ENCODE peak calls at places on chromosomes 3 and 15, in eight cellular contexts. F is epithelial cell of esophagus; Z is ascending aorta; X is CD4-positive, alpha-beta T cell; Y is GM20000; J is bronchial epithelial cell; A is ovary; B is cardiac fibroblast. V is an unnamed sample.

GRCh38 chr15:40951764-40952163 is 1.5 kb upstream of the CHAC1 start:
- DNase-seq in F (no peak), Z (no peak), X (no peak), Y (no peak), J (no peak), A (no peak), B (no peak), V (no peak)

GRCh38 chr15:60917469-60918130 is 311.5 kb downstream of the RORA start:
- DNase-seq in F (no peak), Z (no peak), X (no peak), Y (no peak), J (no peak), A (peak; percentile 72), B (peak; percentile 53), V (peak; percentile 90)

GRCh38 chr15:40477703-40478269 is 7.0 kb downstream of the CHST14 start:
- DNase-seq in F (peak; percentile 75), Z (no peak), X (no peak), Y (no peak), J (peak; percentile 46), A (no peak), B (no peak), V (no peak)

GRCh38 chr3:188682316-188682715 is 489.5 kb upstream of the TPRG1 start:
- DNase-seq in F (no peak), Z (no peak), X (no peak), Y (no peak), J (no peak), A (no peak), B (no peak), V (no peak)

GRCh38 chr15:38389924-38390542 is 63.9 kb upstream of the FAM98B start:
- DNase-seq in F (peak; percentile 75), Z (peak; percentile 83), X (peak; percentile 31), Y (peak; percentile 65), J (peak; percentile 65), A (peak; percentile 38), B (peak; percentile 68), V (no peak)

GRCh38 chr3:49296781-49297420 is 19.9 kb upstream of the C3orf62 start:
- DNase-seq in F (peak; percentile 79), Z (no peak), X (no peak), Y (no peak), J (peak; percentile 75), A (peak; percentile 47), B (peak; percentile 57), V (peak; percentile 83)

GRCh38 chr15:30675126-30675525 is 49.2 kb downstream of the ARHGAP11B start:
- DNase-seq in F (no peak), Z (no peak), X (no peak), Y (no peak), J (no peak), A (no peak), B (peak; percentile 8), V (no peak)

GRCh38 chr15:27623560-27624305 is 475.4 kb downstream of the OCA2 start:
- DNase-seq in F (no peak), Z (no peak), X (no peak), Y (no peak), J (no peak), A (no peak), B (no peak), V (no peak)

GRCh38 chr3:142888099-142888483 is 792 bp downstream of the PCOLCE2 start:
- DNase-seq in F (peak; percentile 19), Z (peak; percentile 77), X (no peak), Y (no peak), J (peak; percentile 6), A (no peak), B (peak; percentile 57), V (no peak)

GRCh38 chr15:25439456-25439836 is 622 bp upstream of the UBE3A start:
- DNase-seq in F (peak; percentile 32), Z (no peak), X (no peak), Y (peak; percentile 19), J (peak; percentile 29), A (no peak), B (peak; percentile 18), V (no peak)

GRCh38 chr3:12629560-12629959 is 34.4 kb downstream of the RAF1 start:
- DNase-seq in F (no peak), Z (no peak), X (no peak), Y (no peak), J (no peak), A (no peak), B (peak; percentile 11), V (no peak)

GRCh38 chr3:153350420-153350819 is 188.4 kb downstream of the RAP2B start:
- DNase-seq in F (peak; percentile 50), Z (no peak), X (no peak), Y (no peak), J (no peak), A (no peak), B (peak; percentile 40), V (no peak)

GRCh38 chr3:113436794-113437193 is 4.5 kb downstream of the CFAP44 start:
- DNase-seq in F (peak; percentile 73), Z (no peak), X (no peak), Y (no peak), J (peak; percentile 78), A (no peak), B (peak; percentile 38), V (no peak)

GRCh38 chr3:107271787-107272387 is 105.4 kb upstream of the CCDC54 start:
- DNase-seq in F (peak; percentile 48), Z (no peak), X (no peak), Y (peak; percentile 34), J (peak; percentile 55), A (no peak), B (peak; percentile 58), V (no peak)

GRCh38 chr3:129556890-129557736 is 14.1 kb downstream of the H1-8 start:
- DNase-seq in F (no peak), Z (peak; percentile 87), X (no peak), Y (no peak), J (no peak), A (no peak), B (peak; percentile 73), V (no peak)

GRCh38 chr3:166663194-166663593 is 716.9 kb downstream of the ZBBX start:
- DNase-seq in F (peak; percentile 62), Z (no peak), X (no peak), Y (no peak), J (peak; percentile 82), A (no peak), B (no peak), V (no peak)

GRCh38 chr3:147881933-147882332 is 472.8 kb downstream of the ZIC1 start:
- DNase-seq in F (peak; percentile 5), Z (no peak), X (no peak), Y (no peak), J (no peak), A (no peak), B (no peak), V (no peak)

GRCh38 chr15:88073386-88073681 is 183.2 kb downstream of the NTRK3 start:
- DNase-seq in F (no peak), Z (no peak), X (no peak), Y (no peak), J (no peak), A (no peak), B (no peak), V (no peak)

GRCh38 chr3:55868347-55868746 is 381.2 kb upstream of the WNT5A start:
- DNase-seq in F (no peak), Z (no peak), X (no peak), Y (no peak), J (no peak), A (no peak), B (no peak), V (no peak)
- TF ChIP-seq CTCF in F (no peak), Z (no peak), X (no peak), Y (no peak), J (no peak), A (no peak), B (no peak), V (no peak)

DNA sequence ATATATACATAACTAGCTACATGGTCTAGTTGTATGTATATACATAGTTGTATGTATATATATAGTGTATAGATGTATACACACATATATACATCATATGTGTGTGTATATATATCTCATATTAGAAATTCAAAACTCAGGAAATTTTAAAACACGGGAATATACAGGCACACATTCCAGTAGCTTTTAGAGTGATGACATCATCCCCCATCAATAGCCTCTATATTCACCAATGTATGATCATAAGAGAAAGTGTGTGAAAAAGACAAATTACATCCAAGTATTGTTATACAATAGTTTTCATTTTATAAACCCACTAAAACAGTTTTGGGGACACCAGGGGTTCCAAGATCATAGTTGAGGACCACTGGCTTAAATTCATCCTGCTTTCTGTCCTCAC is 23.0 kb downstream of the SCN10A start:
- DNase-seq in F (no peak), Z (no peak), X (no peak), Y (no peak), J (no peak), A (no peak), B (no peak), V (no peak)
- TF ChIP-seq CTCF in F (no peak), Z (no peak), X (no peak), Y (no peak), J (no peak), A (no peak), B (no peak), V (no peak)

GRCh38 chr3:11350374-11350773 is 78.2 kb downstream of the ATG7 start:
- DNase-seq in F (peak; percentile 45), Z (no peak), X (no peak), Y (no peak), J (peak; percentile 47), A (no peak), B (no peak), V (no peak)

GRCh38 chr3:11346416-11346815 is 74.2 kb downstream of the ATG7 start:
- DNase-seq in F (peak; percentile 71), Z (no peak), X (no peak), Y (no peak), J (peak; percentile 80), A (no peak), B (no peak), V (no peak)

DNA sequence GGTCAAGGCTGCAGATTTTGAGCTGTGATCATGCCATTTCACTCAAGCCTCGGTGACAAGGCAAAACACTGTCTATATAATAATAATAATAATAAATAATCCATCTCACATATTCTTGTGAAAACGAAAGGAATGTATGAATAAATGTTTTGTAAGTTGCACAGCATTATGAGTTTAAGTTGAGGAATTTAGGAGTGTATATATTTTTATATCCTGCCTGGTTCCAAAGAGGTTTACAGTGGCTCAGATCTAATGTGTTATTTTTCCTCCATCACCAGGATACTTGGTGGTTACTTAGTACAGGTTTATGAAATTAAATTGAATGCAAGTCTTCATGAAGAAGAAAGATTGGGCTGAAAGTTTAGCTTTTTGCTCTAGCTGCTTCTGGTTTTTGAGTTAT is 77.3 kb downstream of the ATG7 start:
- DNase-seq in F (no peak), Z (no peak), X (no peak), Y (no peak), J (no peak), A (no peak), B (no peak), V (no peak)
- TF ChIP-seq CTCF in F (no peak), Z (no peak), X (no peak), Y (no peak), J (no peak), A (no peak), B (no peak), V (no peak)

DNA sequence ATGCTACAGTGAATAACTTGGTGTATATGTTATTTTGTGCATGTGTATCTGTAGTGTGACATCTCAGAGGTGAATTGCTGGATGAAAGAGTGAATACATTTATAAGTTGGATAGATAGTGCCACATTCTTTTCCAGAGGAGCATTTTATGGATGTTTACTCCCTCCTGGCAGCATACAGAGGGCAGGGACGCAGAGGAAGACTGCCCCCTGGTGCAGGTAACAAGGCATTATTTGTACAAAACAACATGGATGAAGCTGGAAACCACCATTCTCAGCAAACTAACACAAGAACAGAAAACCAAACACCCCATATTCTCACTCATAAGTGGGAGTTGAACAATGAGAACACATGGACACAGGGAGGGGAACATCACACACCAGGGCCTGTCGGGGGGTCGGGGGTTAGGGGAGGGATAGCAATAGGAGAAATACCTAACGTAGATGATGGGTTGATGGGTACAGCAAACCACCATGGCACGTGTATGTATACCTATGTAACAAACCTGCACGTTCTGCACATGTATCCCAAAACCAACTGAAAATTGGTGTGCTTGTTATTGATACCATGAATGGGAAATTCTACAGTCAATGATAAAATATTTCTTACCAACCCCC is 57.9 kb upstream of the CTXND1 start:
- DNase-seq in F (peak; percentile 56), Z (no peak), X (no peak), Y (no peak), J (peak; percentile 30), A (no peak), B (peak; percentile 57), V (no peak)
- TF ChIP-seq CTCF in F (peak; percentile 74), Z (no peak), X (no peak), Y (no peak), J (peak; percentile 63), A (no peak), B (peak; percentile 64), V (no peak)